ENCODE peak calls at places on chromosomes 2 and 18, in ten cellular contexts. C, T, J, X, I, H, B, L, S and M are unnamed samples.

GRCh38 chr2:168192839-168193616 is 54.4 kb downstream of the STK39 start:
- DNase-seq in C (no peak), T (no peak), J (no peak), X (no peak), I (no peak), H (no peak), B (no peak), L (no peak), S (peak; percentile 63), M (no peak)

GRCh38 chr2:218209078-218209477 is 7.9 kb upstream of the ARPC2 start:
- DNase-seq in C (no peak), T (no peak), J (no peak), X (no peak), I (no peak), H (no peak), B (no peak), L (no peak), S (no peak), M (no peak)

GRCh38 chr2:164609790-164610189 is 11.5 kb downstream of the GRB14 start:
- DNase-seq in C (no peak), T (no peak), J (no peak), X (no peak), I (no peak), H (no peak), B (no peak), L (no peak), S (no peak), M (no peak)

GRCh38 chr18:24397131-24397693 is 412 bp downstream of the OSBPL1A start:
- DNase-seq in C (peak; percentile 21), T (peak; percentile 57), J (peak; percentile 85), X (peak; percentile 67), I (no peak), H (no peak), B (peak; percentile 33), L (peak; percentile 78), S (peak; percentile 85), M (peak; percentile 78)

GRCh38 chr2:18899725-18900124 is 310.4 kb upstream of the NT5C1B start:
- DNase-seq in C (no peak), T (no peak), J (peak; percentile 67), X (no peak), I (no peak), H (no peak), B (no peak), L (no peak), S (no peak), M (peak; percentile 51)

GRCh38 chr2:73163522-73164367 is 38.6 kb upstream of the NOTO start:
- DNase-seq in C (peak; percentile 62), T (peak; percentile 67), J (peak; percentile 77), X (peak; percentile 58), I (peak; percentile 76), H (peak; percentile 63), B (peak; percentile 88), L (peak; percentile 74), S (peak; percentile 73), M (peak; percentile 86)

GRCh38 chr2:21501344-21502027 is 377.7 kb downstream of the TDRD15 start:
- DNase-seq in C (no peak), T (no peak), J (no peak), X (no peak), I (no peak), H (no peak), B (no peak), L (no peak), S (no peak), M (no peak)

GRCh38 chr2:239230318-239231052 is 170.3 kb downstream of the HDAC4 start:
- DNase-seq in C (no peak), T (no peak), J (peak; percentile 65), X (no peak), I (peak; percentile 31), H (no peak), B (no peak), L (no peak), S (no peak), M (no peak)

GRCh38 chr2:174492963-174493431 is 6.2 kb upstream of the GPR155 start:
- DNase-seq in C (no peak), T (no peak), J (no peak), X (no peak), I (no peak), H (no peak), B (no peak), L (no peak), S (no peak), M (peak; percentile 42)

GRCh38 chr2:149799296-149799695 is 211.7 kb upstream of the MMADHC start:
- DNase-seq in C (no peak), T (no peak), J (no peak), X (no peak), I (no peak), H (peak; percentile 11), B (no peak), L (no peak), S (peak; percentile 49), M (no peak)

GRCh38 chr2:10028407-10028987 is 14.9 kb upstream of the KLF11 start:
- DNase-seq in C (no peak), T (no peak), J (no peak), X (no peak), I (no peak), H (no peak), B (no peak), L (no peak), S (no peak), M (no peak)

GRCh38 chr2:10027931-10028330 is 15.4 kb upstream of the KLF11 start:
- DNase-seq in C (no peak), T (no peak), J (no peak), X (no peak), I (no peak), H (no peak), B (no peak), L (no peak), S (no peak), M (no peak)

GRCh38 chr2:10029875-10030223 is 13.5 kb upstream of the KLF11 start:
- DNase-seq in C (no peak), T (no peak), J (no peak), X (no peak), I (no peak), H (no peak), B (no peak), L (no peak), S (no peak), M (peak; percentile 15)

GRCh38 chr2:10030311-10030736 is 13.0 kb upstream of the KLF11 start:
- DNase-seq in C (no peak), T (no peak), J (no peak), X (no peak), I (no peak), H (no peak), B (no peak), L (no peak), S (no peak), M (peak; percentile 39)

DNA sequence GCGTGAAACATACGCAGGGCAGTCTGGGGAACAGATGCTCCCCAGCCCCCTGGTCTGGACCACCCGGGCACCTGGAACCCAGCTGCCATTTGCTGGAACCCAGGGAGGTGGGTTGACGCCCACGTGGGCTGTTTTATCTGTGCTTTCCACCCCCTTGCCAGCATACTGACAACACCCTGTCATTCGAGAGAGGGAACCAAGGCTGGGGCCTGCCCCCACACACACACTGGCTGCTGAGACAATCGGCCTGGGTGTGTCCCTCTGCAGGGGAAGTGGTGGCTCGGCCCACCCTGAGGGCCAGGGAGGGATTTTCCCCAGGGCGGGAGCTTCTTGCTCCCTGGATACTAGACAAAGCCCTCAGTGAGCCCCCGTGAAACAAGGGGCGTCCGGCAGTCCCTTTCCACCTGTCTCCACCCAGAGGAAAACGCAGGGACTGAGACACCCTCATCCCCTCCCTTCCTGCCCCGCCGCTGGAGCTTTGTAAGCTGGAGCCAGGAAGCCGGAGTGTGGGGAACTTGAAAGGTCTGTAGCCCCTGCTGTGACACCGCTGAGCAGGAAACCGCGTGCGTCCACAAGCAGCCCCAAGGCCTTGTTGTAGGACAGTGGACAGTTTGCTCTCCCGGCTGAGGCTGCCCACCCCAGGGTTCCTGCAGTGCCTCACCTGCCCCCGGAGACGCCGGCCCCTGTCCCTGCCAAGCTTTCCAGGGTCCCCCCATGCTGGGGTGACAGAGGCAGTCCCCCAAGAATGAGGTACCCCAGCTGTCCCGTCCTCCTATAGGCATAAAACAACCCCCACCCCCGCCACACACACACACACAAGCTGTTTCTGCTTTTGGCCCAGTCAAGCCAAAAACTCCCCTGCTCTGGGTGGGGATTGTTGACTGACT is 14.1 kb upstream of the KLF11 start:
- DNase-seq in C (no peak), T (peak; percentile 66), J (no peak), X (no peak), I (no peak), H (no peak), B (no peak), L (no peak), S (no peak), M (peak; percentile 82)
- H3K27ac ChIP-seq in C (no peak overlapping the region), T (peak overlapping the region; percentile 94), J (no peak overlapping the region), X (peak overlapping the region; percentile 41), I (no peak overlapping the region), H (no peak overlapping the region), B (no peak overlapping the region), L (no peak overlapping the region), S (no peak overlapping the region), M (no peak overlapping the region)

DNA sequence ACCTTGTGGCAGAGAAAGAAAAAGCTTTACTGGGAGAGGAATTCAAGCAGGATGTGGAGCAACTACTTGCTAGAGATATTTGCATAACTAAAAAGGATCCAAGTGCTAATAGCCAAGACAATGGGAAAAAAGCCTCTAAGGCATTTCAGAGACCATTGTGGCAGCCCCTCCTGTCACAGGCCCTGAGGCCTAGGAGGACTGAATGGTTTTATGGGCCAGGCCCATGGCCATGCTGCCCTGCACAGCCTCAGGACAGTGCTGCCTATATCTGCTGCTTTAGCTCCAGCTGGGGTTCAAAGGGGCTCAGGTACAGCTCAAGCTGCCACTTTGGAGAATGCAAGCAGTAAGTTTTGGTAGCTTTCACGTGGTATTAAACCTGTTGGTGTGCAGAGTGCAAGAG is 17.1 kb upstream of the MRPS5 start:
- DNase-seq in C (no peak), T (no peak), J (no peak), X (no peak), I (no peak), H (no peak), B (no peak), L (no peak), S (no peak), M (no peak)
- H3K9me3 ChIP-seq in C (peaks cover 31% of the 10 kb centered on the region), T (peaks cover 4% of the 10 kb centered on the region), J (no peaks in the 10 kb centered on the region), X (no peaks in the 10 kb centered on the region), I (peaks cover 2% of the 10 kb centered on the region), H (peaks cover 15% of the 10 kb centered on the region), B (peaks cover 86% of the 10 kb centered on the region), L (peaks cover 21% of the 10 kb centered on the region), S (no peaks in the 10 kb centered on the region), M (peaks cover 10% of the 10 kb centered on the region)

DNA sequence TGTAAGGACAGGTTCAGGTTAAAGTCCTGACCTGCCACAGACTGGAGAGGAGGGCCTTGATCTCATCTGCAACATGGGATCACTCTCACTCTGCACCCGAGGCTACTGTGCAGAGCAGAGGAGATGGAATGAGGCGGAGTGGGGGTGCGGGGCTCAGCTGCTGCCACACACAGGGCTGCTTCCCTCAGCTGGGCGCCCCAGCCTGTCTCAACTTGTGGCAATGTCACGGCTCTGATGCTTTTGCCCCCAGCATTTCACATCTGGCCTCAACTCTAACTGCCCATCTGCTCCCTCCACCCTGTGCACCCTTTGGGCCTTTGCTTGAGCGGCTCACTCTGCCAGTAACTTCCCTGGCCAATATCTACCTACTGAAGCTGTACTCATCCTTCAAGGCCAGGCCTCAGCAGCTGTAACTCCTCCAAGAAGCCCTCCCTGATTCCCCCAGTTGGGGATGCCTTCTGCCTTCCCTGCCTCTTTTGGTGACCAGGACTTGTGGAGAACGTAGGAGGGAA is 70.3 kb downstream of the POLR1A start:
- DNase-seq in C (no peak), T (no peak), J (peak; percentile 51), X (no peak), I (no peak), H (no peak), B (no peak), L (no peak), S (no peak), M (peak; percentile 65)
- H3K27ac ChIP-seq in C (peak overlapping the region; percentile 96), T (peak overlapping the region; percentile 96), J (peak overlapping the region; percentile 71), X (peak overlapping the region; percentile 97), I (peak overlapping the region; percentile 85), H (no peak overlapping the region), B (peak overlapping the region; percentile 28), L (peak overlapping the region; percentile 83), S (peak overlapping the region; percentile 64), M (no peak overlapping the region)

GRCh38 chr2:4725618-4726017 is 966.6 kb upstream of the SOX11 start:
- DNase-seq in C (no peak), T (no peak), J (no peak), X (no peak), I (no peak), H (no peak), B (no peak), L (no peak), S (no peak), M (no peak)
- H3K9me3 ChIP-seq in C (peaks cover 15% of the 10 kb centered on the region), T (no peaks in the 10 kb centered on the region), J (no peaks in the 10 kb centered on the region), X (no peaks in the 10 kb centered on the region), I (no peaks in the 10 kb centered on the region), H (no peaks in the 10 kb centered on the region), B (peaks cover 5% of the 10 kb centered on the region), L (peaks cover 13% of the 10 kb centered on the region), S (no peaks in the 10 kb centered on the region), M (no peaks in the 10 kb centered on the region)